ENCODE peak calls at places on chromosomes 4 and X, in four cellular contexts. W is caudate nucleus, N is T follicular helper cell, Q is IMR-90. U is an unnamed sample.

GRCh38 chrX:37711991-37712390 is 26.4 kb downstream of the XK start:
- DNase-seq in N (no peak), W (no peak), Q (no peak), U (no peak)

GRCh38 chr4:155899891-155900290 is 3.6 kb upstream of the TDO2 start:
- DNase-seq in N (no peak), Q (no peak), W (no peak), U (no peak)

GRCh38 chrX:2188316-2188715 is 312.5 kb downstream of the DHRSX start:
- DNase-seq in W (no peak), Q (no peak), N (no peak), U (no peak)

GRCh38 chr4:109497511-109497910 is 62.5 kb upstream of the MCUB start:
- DNase-seq in Q (no peak), N (no peak), W (no peak), U (no peak)

GRCh38 chr4:155571184-155571944 is 95.3 kb upstream of the GUCY1A1 start:
- DNase-seq in N (no peak), W (no peak), Q (no peak), U (no peak)

GRCh38 chr4:83862471-83862870 is 326.6 kb downstream of the GPAT3 start:
- DNase-seq in N (no peak), Q (no peak), W (no peak), U (no peak)

GRCh38 chr4:15779336-15779735 is 1.2 kb downstream of the CD38 start:
- DNase-seq in N (no peak), W (peak; percentile 38), Q (peak; percentile 53), U (no peak)

GRCh38 chrX:16836371-16836770 is 33.8 kb downstream of the RBBP7 start:
- DNase-seq in N (no peak), Q (peak; percentile 13), W (no peak), U (peak; percentile 0)

GRCh38 chr4:121199742-121200561 is 35.8 kb upstream of the TNIP3 start:
- DNase-seq in Q (no peak), N (no peak), W (no peak), U (no peak)

GRCh38 chrX:102517331-102517730 is 792 bp upstream of the TMSB15A start:
- DNase-seq in W (no peak), N (no peak), Q (peak; percentile 17), U (peak; percentile 7)

GRCh38 chr4:101086801-101087586 is 260.3 kb downstream of the PPP3CA start:
- DNase-seq in N (no peak), W (no peak), Q (no peak), U (no peak)

GRCh38 chr4:100479971-100480370 is 37.9 kb downstream of the EMCN start:
- DNase-seq in N (no peak), Q (no peak), W (no peak), U (no peak)

GRCh38 chr4:77788990-77789389 is 30.2 kb downstream of the CNOT6L start:
- DNase-seq in N (no peak), W (no peak), Q (no peak), U (no peak)

GRCh38 chr4:2290488-2290887 is 28.6 kb upstream of the MXD4 start:
- DNase-seq in W (no peak), Q (no peak), N (no peak), U (no peak)

GRCh38 chr4:125985856-125986255 is 671.1 kb downstream of the FAT4 start:
- DNase-seq in N (no peak), Q (no peak), W (no peak), U (no peak)